ENCODE peak calls at places on chromosome 11, in seven cellular contexts. E is H9, X is neuronal stem cell, Q is H1, Y is trophoblast cell, K is mesenchymal stem cell, Z is IMR-90. I is an unnamed sample.

GRCh38 chr11:27362032-27362431 is 983 bp downstream of the CCDC34 start:
- DNase-seq in E (no peak), X (no peak), Q (no peak), Y (no peak), K (no peak), Z (no peak), I (no peak)

GRCh38 chr11:94128171-94128745 is 383 bp upstream of the PANX1 start:
- DNase-seq in E (no peak), X (no peak), Q (no peak), Y (no peak), K (no peak), Z (no peak), I (no peak)

GRCh38 chr11:27497284-27497866 is 9.2 kb downstream of the LIN7C start:
- DNase-seq in E (no peak), X (no peak), Q (no peak), Y (no peak), K (peak), Z (peak), I (no peak)

GRCh38 chr11:107591098-107591445 is at the start of gene ELMOD1:
- DNase-seq in E (peak), X (peak), Q (no peak), Y (peak), K (peak), Z (peak), I (peak)

GRCh38 chr11:126343051-126343450 is 12.4 kb upstream of the ST3GAL4 start:
- DNase-seq in E (no peak), X (no peak), Q (no peak), Y (no peak), K (no peak), Z (no peak), I (no peak)

GRCh38 chr11:129141748-129142475 is 50.2 kb downstream of the ARHGAP32 start:
- DNase-seq in E (no peak), X (no peak), Q (no peak), Y (no peak), K (no peak), Z (no peak), I (no peak)

GRCh38 chr11:555500-556174 is 4.9 kb downstream of the LMNTD2 start:
- DNase-seq in E (no peak), X (no peak), Q (no peak), Y (no peak), K (no peak), Z (no peak), I (no peak)

GRCh38 chr11:12435264-12435663 is 57.9 kb downstream of the PARVA start:
- DNase-seq in E (no peak), X (no peak), Q (no peak), Y (no peak), K (no peak), Z (no peak), I (no peak)

GRCh38 chr11:9862981-9863380 is 199.1 kb downstream of the SWAP70 start:
- DNase-seq in E (no peak), X (no peak), Q (no peak), Y (no peak), K (no peak), Z (no peak), I (peak)

GRCh38 chr11:107496011-107496410 is 38.4 kb upstream of the CWF19L2 start:
- DNase-seq in E (no peak), X (no peak), Q (no peak), Y (no peak), K (peak), Z (peak), I (no peak)

GRCh38 chr11:44978279-44978960 is 27.7 kb upstream of the TP53I11 start:
- DNase-seq in E (no peak), X (no peak), Q (no peak), Y (no peak), K (peak), Z (no peak), I (peak)

GRCh38 chr11:92658733-92659132 is 310.7 kb upstream of the MTNR1B start:
- DNase-seq in E (no peak), X (no peak), Q (no peak), Y (no peak), K (no peak), Z (no peak), I (no peak)

GRCh38 chr11:76752321-76753175 is 30.6 kb upstream of the TSKU start:
- DNase-seq in E (no peak), X (no peak), Q (no peak), Y (no peak), K (peak), Z (peak), I (no peak)

GRCh38 chr11:48034926-48035876 is 54.8 kb downstream of the PTPRJ start:
- DNase-seq in E (no peak), X (no peak), Q (no peak), Y (no peak), K (no peak), Z (no peak), I (no peak)

GRCh38 chr11:105224859-105225258 is 85.3 kb upstream of the CARD18 start:
- DNase-seq in E (no peak), X (no peak), Q (no peak), Y (no peak), K (no peak), Z (no peak), I (no peak)

GRCh38 chr11:17846852-17847453 is 112.4 kb downstream of the KCNC1 start:
- DNase-seq in E (no peak), X (peak), Q (no peak), Y (no peak), K (no peak), Z (peak), I (peak)

GRCh38 chr11:117457835-117458234 is 130.2 kb downstream of the CEP164 start:
- DNase-seq in E (no peak), X (no peak), Q (no peak), Y (no peak), K (no peak), Z (no peak), I (no peak)

GRCh38 chr11:34940026-34940677 is 23.7 kb downstream of the PDHX start:
- DNase-seq in E (no peak), X (no peak), Q (no peak), Y (peak), K (peak), Z (peak), I (no peak)

GRCh38 chr11:47395225-47396048 is 13.0 kb upstream of the SLC39A13 start:
- DNase-seq in E (no peak), X (no peak), Q (no peak), Y (no peak), K (no peak), Z (no peak), I (no peak)

GRCh38 chr11:9977554-9977953 is 313.7 kb downstream of the SWAP70 start:
- DNase-seq in E (no peak), X (no peak), Q (no peak), Y (no peak), K (no peak), Z (no peak), I (no peak)

GRCh38 chr11:5069272-5069671 is at the start of gene OR52E1:
- DNase-seq in E (no peak), X (no peak), Q (no peak), Y (no peak), K (no peak), Z (no peak), I (no peak)

GRCh38 chr11:11179239-11179638 is 173.8 kb downstream of the CSNK2A3 start:
- DNase-seq in E (no peak), X (no peak), Q (no peak), Y (peak), K (peak), Z (peak), I (peak)

GRCh38 chr11:76599041-76600013 is 71.2 kb downstream of the LRRC32 start:
- DNase-seq in E (peak), X (no peak), Q (no peak), Y (peak), K (peak), Z (peak), I (peak)

GRCh38 chr11:103529217-103529684 is 420.0 kb downstream of the DYNC2H1 start:
- DNase-seq in E (no peak), X (no peak), Q (no peak), Y (peak), K (peak), Z (peak), I (peak)

GRCh38 chr11:2693851-2694261 is 5.9 kb downstream of the KCNQ1OT1 start:
- DNase-seq in E (peak), X (no peak), Q (no peak), Y (no peak), K (no peak), Z (no peak), I (peak)

GRCh38 chr11:57453543-57454177 is 6.7 kb upstream of the RTN4RL2 start:
- DNase-seq in E (no peak), X (no peak), Q (no peak), Y (no peak), K (no peak), Z (no peak), I (no peak)

GRCh38 chr11:14179126-14179820 is 179.7 kb downstream of the RRAS2 start:
- DNase-seq in E (no peak), X (no peak), Q (no peak), Y (no peak), K (peak), Z (peak), I (no peak)

GRCh38 chr11:97965849-97966646 is 1054.7 kb upstream of the CNTN5 start:
- DNase-seq in E (no peak), X (no peak), Q (no peak), Y (peak), K (peak), Z (peak), I (peak)

GRCh38 chr11:44829838-44830237 is 103.1 kb downstream of the TSPAN18 start:
- DNase-seq in E (no peak), X (no peak), Q (no peak), Y (no peak), K (no peak), Z (no peak), I (no peak)

GRCh38 chr11:73539506-73540084 is 58.3 kb downstream of the FAM168A start:
- DNase-seq in E (no peak), X (no peak), Q (no peak), Y (no peak), K (no peak), Z (no peak), I (no peak)

GRCh38 chr11:116077092-116077491 is 572.9 kb upstream of the CADM1 start:
- DNase-seq in E (no peak), X (no peak), Q (no peak), Y (no peak), K (no peak), Z (no peak), I (no peak)
- H3K4ac ChIP-seq in E (no peak), X (no peak), Q (no peak), Y (no peak), K (no peak), Z (no peak), I (no peak)

GRCh38 chr11:91257593-91258170 is 966.9 kb upstream of the FAT3 start:
- DNase-seq in E (no peak), X (no peak), Q (no peak), Y (no peak), K (no peak), Z (no peak), I (no peak)
- H3K4ac ChIP-seq in E (no peak), X (no peak), Q (no peak), Y (no peak), K (no peak), Z (no peak), I (no peak)

GRCh38 chr11:21612326-21612725 is 580.6 kb upstream of the ANO5 start:
- DNase-seq in E (no peak), X (no peak), Q (no peak), Y (no peak), K (no peak), Z (no peak), I (peak)

DNA sequence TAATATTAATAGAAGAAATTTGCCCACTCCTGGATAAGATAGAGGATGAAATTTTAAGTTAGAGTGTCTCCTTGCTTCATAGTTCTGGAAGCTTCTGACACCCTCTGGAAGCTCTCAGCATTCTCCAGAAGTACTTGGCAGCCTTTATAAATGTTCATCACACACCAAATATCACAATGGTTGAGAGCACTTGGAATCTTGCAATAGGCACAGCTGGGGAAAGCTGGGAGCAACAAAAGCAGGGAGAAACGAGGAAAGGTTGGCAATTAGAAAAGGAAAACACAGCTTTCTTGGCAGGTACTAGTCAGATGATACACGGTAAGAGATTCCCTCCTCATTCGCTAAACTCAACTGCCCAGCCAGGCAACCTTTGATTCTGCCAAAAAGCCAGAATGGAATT is 577.0 kb upstream of the ANO5 start:
- DNase-seq in E (no peak), X (no peak), Q (no peak), Y (no peak), K (no peak), Z (no peak), I (no peak)
- H3K4ac ChIP-seq in E (no peak), X (no peak), Q (no peak), Y (no peak), K (no peak), Z (no peak), I (no peak)

DNA sequence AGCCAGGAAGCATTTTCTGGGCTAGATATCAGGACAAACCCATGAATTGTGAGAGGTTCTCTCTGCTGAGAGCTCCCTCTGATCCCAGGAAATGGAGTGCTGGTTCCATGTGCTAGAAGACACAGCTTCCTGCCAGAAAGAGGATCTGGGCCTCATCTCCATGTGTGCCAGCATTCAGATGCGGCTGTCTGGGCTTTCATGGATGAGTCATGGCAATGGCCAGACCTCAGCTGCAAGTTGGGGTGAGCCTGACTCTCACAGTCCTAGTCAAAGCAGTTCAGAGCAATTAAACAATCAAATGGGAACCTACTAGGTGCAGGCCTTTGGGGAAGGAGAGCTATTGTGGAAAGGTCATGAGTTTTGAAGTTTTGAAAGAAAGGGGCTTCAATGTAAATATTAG is 82.3 kb upstream of the EED start:
- DNase-seq in E (no peak), X (no peak), Q (no peak), Y (peak), K (peak), Z (peak), I (peak)
- H3K4ac ChIP-seq in E (no peak), X (no peak), Q (no peak), Y (no peak), K (no peak), Z (peak), I (no peak)

GRCh38 chr11:20661850-20662249 is 7.5 kb upstream of the NELL1 start:
- DNase-seq in E (no peak), X (no peak), Q (no peak), Y (no peak), K (no peak), Z (no peak), I (no peak)

GRCh38 chr11:20658135-20658534 is 11.3 kb upstream of the NELL1 start:
- DNase-seq in E (no peak), X (no peak), Q (no peak), Y (no peak), K (no peak), Z (no peak), I (no peak)

DNA sequence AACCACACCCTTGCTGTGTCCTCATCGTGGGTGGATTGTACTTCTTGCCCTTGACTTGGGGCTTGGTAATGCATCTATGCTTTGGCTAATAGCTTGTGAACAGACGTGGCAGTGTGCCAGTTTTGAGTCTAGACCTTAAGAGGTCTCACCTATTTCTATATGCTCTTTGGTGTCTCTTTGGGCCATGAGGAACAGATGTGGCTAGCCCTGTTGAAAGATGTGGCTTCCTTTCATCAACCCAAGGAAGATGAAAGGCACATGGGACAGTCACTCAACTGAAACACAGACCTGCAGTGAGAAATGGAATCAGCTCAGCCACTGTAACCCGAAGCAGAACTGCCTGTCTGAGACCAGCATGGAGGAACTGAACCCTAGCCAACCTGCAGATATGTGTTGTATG is 7.9 kb upstream of the NELL1 start:
- DNase-seq in E (no peak), X (no peak), Q (no peak), Y (no peak), K (no peak), Z (no peak), I (no peak)
- H3K4ac ChIP-seq in E (no peak), X (no peak), Q (no peak), Y (no peak), K (no peak), Z (no peak), I (no peak)

DNA sequence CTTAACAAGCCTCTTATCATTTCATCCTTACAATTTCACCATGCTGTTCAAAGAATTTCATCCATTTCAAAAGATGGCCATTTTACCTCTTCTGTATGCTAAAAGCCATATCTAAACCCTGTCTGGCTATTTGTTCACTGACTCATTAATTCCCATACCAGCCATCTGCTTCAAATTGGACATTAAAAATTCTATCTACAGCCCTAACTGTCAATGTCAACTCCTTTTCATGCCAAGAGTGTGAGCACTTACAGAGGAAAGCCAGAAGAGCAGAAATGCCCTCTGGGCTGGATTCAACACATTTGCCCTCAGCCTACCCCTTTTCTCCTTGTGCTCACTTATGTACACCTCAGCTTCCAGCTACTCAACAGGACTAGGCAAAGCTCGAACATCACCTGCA is 59.2 kb downstream of the SYTL2 start:
- DNase-seq in E (no peak), X (no peak), Q (no peak), Y (peak), K (no peak), Z (peak), I (no peak)
- H3K4ac ChIP-seq in E (no peak), X (no peak), Q (no peak), Y (no peak), K (no peak), Z (no peak), I (no peak)

DNA sequence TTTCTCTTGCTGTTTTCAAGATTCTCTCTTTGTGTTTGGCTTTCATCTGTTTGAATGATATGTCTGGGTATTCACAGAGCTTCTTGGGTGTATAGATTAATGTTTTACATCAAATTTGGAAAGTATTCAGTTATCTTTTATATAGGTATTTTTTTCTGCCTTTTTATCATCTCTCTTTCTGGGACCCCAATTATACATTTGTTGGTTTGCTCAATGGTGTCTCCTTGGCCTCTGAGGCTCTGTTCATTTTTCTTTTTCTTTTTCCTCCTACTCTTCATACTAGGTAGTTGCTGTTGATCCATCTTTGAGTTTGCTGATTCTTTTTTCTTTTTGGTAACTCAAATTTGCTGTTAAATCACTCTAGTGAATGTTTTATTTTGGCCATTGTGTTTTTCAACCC is 14.3 kb downstream of the PLAAT5 start:
- DNase-seq in E (no peak), X (no peak), Q (no peak), Y (no peak), K (peak), Z (no peak), I (no peak)
- H3K4ac ChIP-seq in E (no peak), X (no peak), Q (no peak), Y (no peak), K (no peak), Z (no peak), I (no peak)

I was measured in mesendoderm.